ENCODE peak calls at places on chromosomes 16 and 17, in five cellular contexts. F, V, R, C and X are unnamed samples.

GRCh38 chr17:57718878-57719277 is 26.2 kb downstream of the CCDC182 start:
- DNase-seq in F (no peak), V (no peak), R (no peak), C (no peak), X (no peak)

GRCh38 chr17:57284583-57284982 is 28.3 kb downstream of the MSI2 start:
- DNase-seq in F (peak; percentile 72), V (no peak), R (no peak), C (no peak), X (no peak)

GRCh38 chr17:50396261-50397110 is 837 bp downstream of the LRRC59 start:
- DNase-seq in F (peak; percentile 30), V (no peak), R (no peak), C (peak; percentile 37), X (peak; percentile 63)

GRCh38 chr16:140175-140857 is 1.8 kb upstream of the NPRL3 start:
- DNase-seq in F (no peak), V (no peak), R (no peak), C (no peak), X (no peak)

GRCh38 chr17:68860941-68861340 is 94.3 kb downstream of the ABCA8 start:
- DNase-seq in F (no peak), V (no peak), R (no peak), C (no peak), X (no peak)

GRCh38 chr17:31877911-31878702 is 19.1 kb upstream of the COPRS start:
- DNase-seq in F (no peak), V (no peak), R (no peak), C (no peak), X (peak; percentile 49)

GRCh38 chr17:13415877-13416416 is 185.8 kb downstream of the HS3ST3A1 start:
- DNase-seq in F (no peak), V (peak; percentile 51), R (no peak), C (no peak), X (no peak)

GRCh38 chr17:8894673-8895578 is 27.5 kb upstream of the PIK3R6 start:
- DNase-seq in F (no peak), V (peak; percentile 53), R (peak; percentile 48), C (peak; percentile 53), X (peak; percentile 57)

GRCh38 chr17:82031885-82032627 is 578 bp downstream of the RAC3 start:
- DNase-seq in F (no peak), V (no peak), R (no peak), C (no peak), X (peak; percentile 80)

GRCh38 chr17:30217746-30218245 is 17.7 kb downstream of the SLC6A4 start:
- DNase-seq in F (no peak), V (no peak), R (no peak), C (no peak), X (no peak)

GRCh38 chr16:61780161-61780560 is 256.1 kb downstream of the CDH8 start:
- DNase-seq in F (no peak), V (no peak), R (no peak), C (no peak), X (no peak)

GRCh38 chr16:87207509-87207908 is 109.7 kb downstream of the C16orf95 start:
- DNase-seq in F (no peak), V (no peak), R (no peak), C (no peak), X (no peak)

GRCh38 chr16:14353340-14353739 is 276.7 kb downstream of the PARN start:
- DNase-seq in F (no peak), V (no peak), R (no peak), C (no peak), X (no peak)

GRCh38 chr16:54400261-54400660 is 113.7 kb upstream of the IRX3 start:
- DNase-seq in F (no peak), V (no peak), R (no peak), C (no peak), X (no peak)

GRCh38 chr16:24286713-24287405 is 30.7 kb downstream of the CACNG3 start:
- DNase-seq in F (no peak), V (no peak), R (no peak), C (no peak), X (no peak)

GRCh38 chr17:6721744-6722143 is 8.6 kb upstream of the SLC13A5 start:
- DNase-seq in F (no peak), V (no peak), R (no peak), C (no peak), X (no peak)
- H3K27me3 ChIP-seq in F (no peaks in the 10 kb centered on the region), V (peaks cover 83% of the 10 kb centered on the region), R (no peaks in the 10 kb centered on the region), C (no peaks in the 10 kb centered on the region), X (peaks cover 13% of the 10 kb centered on the region)

GRCh38 chr17:43329183-43329582 is 69.6 kb upstream of the ARL4D start:
- DNase-seq in F (no peak), V (no peak), R (no peak), C (no peak), X (no peak)

GRCh38 chr17:43327421-43327820 is 71.4 kb upstream of the ARL4D start:
- DNase-seq in F (no peak), V (no peak), R (no peak), C (no peak), X (no peak)

GRCh38 chr17:43327834-43328420 is 70.9 kb upstream of the ARL4D start:
- DNase-seq in F (no peak), V (no peak), R (no peak), C (no peak), X (no peak)

GRCh38 chr17:43326490-43327275 is 72.1 kb upstream of the ARL4D start:
- DNase-seq in F (no peak), V (no peak), R (no peak), C (no peak), X (no peak)

GRCh38 chr17:43328650-43329049 is 70.1 kb upstream of the ARL4D start:
- DNase-seq in F (no peak), V (no peak), R (no peak), C (no peak), X (no peak)
- H3K27me3 ChIP-seq in F (no peaks in the 10 kb centered on the region), V (no peaks in the 10 kb centered on the region), R (no peaks in the 10 kb centered on the region), C (no peaks in the 10 kb centered on the region), X (no peaks in the 10 kb centered on the region)

DNA sequence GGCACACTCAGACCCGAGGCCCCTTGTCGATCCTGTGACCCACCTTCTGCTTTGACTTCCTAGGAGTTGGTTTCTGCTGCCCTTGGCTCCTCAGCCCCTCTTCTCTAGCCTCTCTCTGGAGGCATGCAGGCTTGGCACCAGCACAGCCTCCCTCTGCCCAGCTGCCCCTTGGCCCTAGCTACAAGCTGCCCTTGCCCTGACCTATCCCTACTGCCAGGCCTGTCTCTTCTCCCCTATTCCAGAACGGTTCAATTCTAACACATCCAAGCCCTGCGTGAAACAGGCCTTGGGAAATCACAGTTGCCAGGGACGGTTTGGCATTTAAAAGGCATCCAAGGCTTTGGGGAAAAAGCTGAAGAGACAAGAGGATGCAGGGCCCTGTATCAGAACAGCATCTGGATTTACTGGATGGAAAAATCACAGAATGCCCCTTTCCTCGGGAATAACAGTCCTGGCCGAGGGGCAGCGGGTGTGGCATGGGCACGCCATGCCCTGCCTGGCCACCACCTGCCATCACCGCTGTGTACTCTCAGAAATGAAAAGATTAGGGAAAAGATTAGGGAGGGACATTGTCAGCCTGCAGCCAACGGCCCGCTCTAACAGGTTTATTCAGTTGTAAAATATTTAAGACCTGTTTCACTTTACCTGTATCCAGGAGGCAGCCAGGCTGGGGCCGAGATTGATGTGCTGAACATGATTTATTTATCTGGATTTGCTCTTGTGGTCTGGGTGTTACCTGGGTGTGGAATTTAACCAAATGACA is 15.8 kb downstream of the RAI1 start:
- DNase-seq in F (no peak), V (peak; percentile 39), R (no peak), C (no peak), X (no peak)
- H3K27me3 ChIP-seq in F (no peaks in the 10 kb centered on the region), V (no peaks in the 10 kb centered on the region), R (peaks cover 74% of the 10 kb centered on the region), C (no peaks in the 10 kb centered on the region), X (no peaks in the 10 kb centered on the region)

DNA sequence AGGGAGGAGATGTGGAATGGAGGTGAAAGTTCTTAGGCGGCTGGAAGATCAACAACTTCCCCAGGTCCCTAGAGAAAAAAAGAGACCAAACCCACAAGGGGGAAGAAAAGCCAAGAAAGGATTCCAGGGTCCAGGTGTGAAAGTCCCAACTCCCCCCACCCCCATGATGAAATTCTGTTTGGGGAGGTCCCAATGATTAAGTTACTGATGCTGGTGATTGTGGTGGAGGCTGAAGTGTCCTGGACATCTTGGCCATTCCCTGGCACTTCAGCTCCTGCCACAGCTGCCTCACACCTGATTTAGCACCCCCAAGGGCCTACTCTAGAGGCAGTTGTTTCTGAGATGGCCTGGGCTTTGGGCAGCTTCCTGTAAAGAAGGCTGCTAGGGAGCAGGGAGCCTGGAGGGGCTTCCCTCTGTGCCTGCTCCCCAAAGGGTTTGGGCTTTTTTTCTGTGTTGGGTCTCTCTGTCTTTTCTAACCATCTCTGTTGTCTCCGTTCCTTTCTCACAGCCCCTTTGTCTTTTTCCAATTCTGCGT is 13.1 kb downstream of the HOXB4 start:
- DNase-seq in F (no peak), V (no peak), R (no peak), C (no peak), X (no peak)
- H3K27me3 ChIP-seq in F (no peaks in the 10 kb centered on the region), V (peaks cover 99% of the 10 kb centered on the region), R (peaks cover 100% of the 10 kb centered on the region), C (no peaks in the 10 kb centered on the region), X (no peaks in the 10 kb centered on the region)

GRCh38 chr16:21203155-21203797 is 8.1 kb downstream of the ZP2 start:
- DNase-seq in F (no peak), V (no peak), R (no peak), C (no peak), X (no peak)
- H3K27me3 ChIP-seq in F (no peaks in the 10 kb centered on the region), V (peaks cover 25% of the 10 kb centered on the region), R (no peaks in the 10 kb centered on the region), C (no peaks in the 10 kb centered on the region), X (no peaks in the 10 kb centered on the region)

DNA sequence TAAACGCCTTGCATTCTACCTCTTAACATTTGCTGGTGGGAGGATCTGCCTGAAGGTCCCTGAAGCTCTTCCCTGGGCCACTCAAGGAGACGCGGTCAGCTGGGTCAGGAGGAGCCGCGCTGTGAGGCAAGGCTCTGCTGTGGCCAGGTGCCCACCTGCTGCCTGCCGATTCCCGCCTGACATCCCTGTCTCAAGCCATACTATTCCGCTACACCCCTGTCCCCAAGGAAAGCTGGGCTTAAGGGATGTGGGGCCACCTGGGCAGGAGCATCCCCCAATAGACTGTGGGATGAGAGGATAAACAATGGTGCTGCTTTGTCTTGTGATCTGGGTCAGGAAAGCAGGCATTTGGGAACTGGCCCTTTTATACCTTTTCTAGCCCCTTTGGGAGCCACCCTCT is 5.1 kb downstream of the TPPP3 start:
- DNase-seq in F (no peak), V (no peak), R (no peak), C (no peak), X (no peak)
- H3K27me3 ChIP-seq in F (no peaks in the 10 kb centered on the region), V (no peaks in the 10 kb centered on the region), R (peaks cover 22% of the 10 kb centered on the region), C (no peaks in the 10 kb centered on the region), X (no peaks in the 10 kb centered on the region)

GRCh38 chr17:79747508-79748295 is 17.0 kb downstream of the ENPP7 start:
- DNase-seq in F (no peak), V (no peak), R (no peak), C (no peak), X (no peak)
- H3K27me3 ChIP-seq in F (peaks cover 6% of the 10 kb centered on the region), V (peaks cover 85% of the 10 kb centered on the region), R (peaks cover 43% of the 10 kb centered on the region), C (no peaks in the 10 kb centered on the region), X (no peaks in the 10 kb centered on the region)